ENCODE peak calls at places on chromosomes 11 and 22, in four cellular contexts. M, Z, W and N are unnamed samples.

GRCh38 chr11:8641332-8641731 is 41.1 kb downstream of the TRIM66 start:
- DNase-seq in Z (no peak), M (no peak), W (no peak), N (no peak)

GRCh38 chr11:79168530-79169110 is 272.2 kb downstream of the TENM4 start:
- DNase-seq in W (no peak), M (no peak), Z (no peak), N (peak; percentile 21)

GRCh38 chr22:30325724-30326703 is 727 bp downstream of the TBC1D10A start:
- DNase-seq in W (no peak), Z (no peak), M (no peak), N (peak; percentile 46)

GRCh38 chr11:8252946-8253345 is 10.7 kb downstream of the LMO1 start:
- DNase-seq in W (no peak), Z (no peak), M (no peak), N (no peak)

GRCh38 chr11:111845256-111846028 is 25.9 kb downstream of the ALG9 start:
- DNase-seq in Z (peak; percentile 62), W (no peak), M (peak; percentile 58), N (no peak)

GRCh38 chr11:126712017-126712625 is 288.4 kb downstream of the KIRREL3 start:
- DNase-seq in M (no peak), W (peak; percentile 62), Z (peak; percentile 14), N (no peak)

GRCh38 chr11:57405271-57405890 is 14.9 kb upstream of the PRG2 start:
- DNase-seq in M (no peak), W (no peak), Z (no peak), N (no peak)

GRCh38 chr11:130533113-130533803 is 84.8 kb downstream of the ADAMTS15 start:
- DNase-seq in W (no peak), M (no peak), Z (no peak), N (no peak)

GRCh38 chr22:39518996-39519680 is 1.2 kb upstream of the ATF4 start:
- DNase-seq in Z (peak; percentile 42), W (peak; percentile 48), M (peak; percentile 33), N (peak; percentile 62)

GRCh38 chr11:14852571-14853177 is 39.4 kb downstream of the CYP2R1 start:
- DNase-seq in M (no peak), W (no peak), Z (no peak), N (no peak)

GRCh38 chr22:27561301-27561820 is 240.2 kb downstream of the MN1 start:
- DNase-seq in W (no peak), M (no peak), Z (peak; percentile 21), N (no peak)

GRCh38 chr22:39486951-39487825 is 14.9 kb upstream of the MIEF1 start:
- DNase-seq in W (no peak), Z (no peak), M (no peak), N (no peak)

GRCh38 chr22:21650823-21651520 is 8.9 kb downstream of the SDF2L1 start:
- DNase-seq in W (no peak), M (no peak), Z (no peak), N (peak; percentile 24)

GRCh38 chr11:8544807-8545206 is 49.2 kb downstream of the STK33 start:
- DNase-seq in M (no peak), W (no peak), Z (no peak), N (no peak)

GRCh38 chr11:44904261-44905080 is 46.2 kb downstream of the TP53I11 start:
- DNase-seq in Z (no peak), W (no peak), M (no peak), N (no peak)

GRCh38 chr11:81222491-81222890 is 1511.2 kb downstream of the FAM181B start:
- DNase-seq in W (no peak), M (no peak), Z (no peak), N (peak; percentile 63)

GRCh38 chr22:33300165-33300564 is 242.0 kb upstream of the SYN3 start:
- DNase-seq in W (no peak), M (no peak), Z (no peak), N (no peak)

GRCh38 chr11:125245299-125245698 is 80.7 kb downstream of the PKNOX2 start:
- DNase-seq in Z (peak; percentile 74), W (peak; percentile 4), M (no peak), N (no peak)

GRCh38 chr11:77081381-77081851 is 14.6 kb downstream of the CAPN5 start:
- DNase-seq in W (no peak), Z (no peak), M (no peak), N (no peak)

GRCh38 chr22:25404556-25404922 is 159.9 kb upstream of the GRK3 start:
- DNase-seq in W (no peak), Z (no peak), M (no peak), N (peak; percentile 45)

GRCh38 chr22:37491559-37492427 is 5.6 kb upstream of the MFNG start:
- DNase-seq in Z (no peak), W (no peak), M (no peak), N (no peak)

GRCh38 chr22:37489994-37490393 is 3.8 kb upstream of the MFNG start:
- DNase-seq in M (no peak), Z (no peak), W (no peak), N (peak; percentile 91)

GRCh38 chr22:37492428-37493344 is 6.5 kb upstream of the MFNG start:
- DNase-seq in M (peak; percentile 54), Z (peak; percentile 67), W (peak; percentile 59), N (peak; percentile 79)

GRCh38 chr22:37488337-37489135 is 2.4 kb upstream of the MFNG start:
- DNase-seq in W (no peak), Z (no peak), M (no peak), N (no peak)

DNA sequence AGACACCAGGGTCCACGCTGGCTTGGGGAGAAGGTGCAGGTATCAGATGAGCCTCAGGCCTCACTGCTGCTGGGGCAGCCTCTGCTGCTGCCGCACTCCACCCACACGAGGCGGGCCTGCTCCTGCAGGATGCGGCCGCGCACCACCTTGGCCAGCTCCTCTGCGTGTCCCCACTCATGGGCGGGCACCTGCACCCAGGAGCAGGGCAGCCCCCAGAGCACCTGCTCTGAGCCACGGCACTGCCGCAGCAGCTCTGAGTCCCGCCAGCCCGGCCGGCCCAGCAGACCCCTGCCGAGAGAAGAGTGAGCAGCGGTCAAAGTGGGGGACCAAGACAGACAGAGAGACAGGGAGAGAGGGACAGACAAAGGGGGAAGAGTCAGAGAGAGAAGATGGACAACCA is 4.9 kb upstream of the MFNG start:
- DNase-seq in W (no peak), Z (no peak), M (no peak), N (peak; percentile 40)
- H3K27me3 ChIP-seq in W (no peaks in the 10 kb centered on the region), Z (no peaks in the 10 kb centered on the region), M (no peaks in the 10 kb centered on the region), N (no peaks in the 10 kb centered on the region)

GRCh38 chr11:114738954-114739353 is 60.6 kb downstream of the NXPE2 start:
- DNase-seq in M (peak; percentile 71), Z (peak; percentile 60), W (peak; percentile 49), N (peak; percentile 61)
- TF ChIP-seq CTCF in M (peak; percentile 72), Z (peak; percentile 79), W (peak; percentile 70), N (peak; percentile 83)

DNA sequence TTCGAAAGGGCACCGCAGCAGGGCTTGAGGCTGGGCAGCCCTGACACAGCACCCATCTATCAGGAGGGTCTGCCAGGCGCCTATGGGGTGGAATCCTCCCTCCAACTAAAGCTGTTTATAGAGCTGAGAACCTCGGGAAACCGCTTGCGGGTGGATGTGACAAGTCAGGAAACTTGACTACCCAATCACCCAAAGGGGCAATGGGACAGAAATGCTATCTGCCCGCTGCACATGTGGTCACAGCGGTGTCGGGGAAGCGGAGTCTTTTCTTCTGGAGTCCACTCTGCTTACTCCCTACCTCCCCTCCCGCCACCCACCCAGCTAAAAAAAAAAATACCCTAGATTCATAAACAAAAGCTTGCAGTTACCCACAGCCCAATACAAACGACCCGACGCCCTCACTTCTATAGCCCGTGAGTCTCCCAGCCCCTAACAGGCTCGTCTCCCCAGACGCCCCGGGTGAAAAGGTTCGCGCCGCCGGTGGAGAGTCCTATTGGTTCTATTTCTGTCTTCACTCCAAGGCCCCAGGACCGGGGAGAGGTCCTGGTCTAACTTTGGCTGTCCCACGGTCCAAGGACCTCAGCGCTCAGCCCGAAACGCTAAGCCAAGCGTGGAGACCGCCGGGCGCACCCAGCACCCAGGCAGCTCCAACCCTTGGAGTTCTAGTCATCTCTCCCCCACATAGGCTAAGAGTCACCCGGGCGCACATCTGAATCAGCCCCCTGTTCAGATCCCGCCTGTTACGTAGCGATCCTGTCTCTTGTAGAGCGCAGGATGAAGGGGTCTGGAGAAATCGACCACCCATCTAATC is 1.4 kb downstream of the TRPC6 start:
- DNase-seq in M (no peak), Z (no peak), W (peak; percentile 31), N (peak; percentile 9)
- H3K9me3 ChIP-seq in M (no peaks in the 10 kb centered on the region), Z (no peaks in the 10 kb centered on the region), W (peaks cover 2% of the 10 kb centered on the region), N (no peaks in the 10 kb centered on the region)

GRCh38 chr11:1735271-1735670 is 15.1 kb downstream of the IFITM10 start:
- DNase-seq in Z (no peak), M (no peak), W (no peak), N (no peak)
- H3K27me3 ChIP-seq in Z (peaks cover 19% of the 10 kb centered on the region), M (peaks cover 36% of the 10 kb centered on the region), W (peaks cover 42% of the 10 kb centered on the region), N (peaks cover 88% of the 10 kb centered on the region)

GRCh38 chr11:117314840-117315239 is 1.2 kb downstream of the BACE1 start:
- DNase-seq in Z (peak; percentile 25), W (no peak), M (no peak), N (no peak)

GRCh38 chr11:117315285-117316196 is 515 bp downstream of the BACE1 start:
- DNase-seq in M (no peak), W (no peak), Z (no peak), N (no peak)

GRCh38 chr11:117316197-117316961 is at the start of gene BACE1:
- DNase-seq in M (peak; percentile 91), Z (peak; percentile 91), W (peak; percentile 80), N (peak; percentile 96)

GRCh38 chr11:117313103-117313502 is 3.0 kb downstream of the BACE1 start:
- DNase-seq in M (no peak), Z (no peak), W (no peak), N (no peak)

DNA sequence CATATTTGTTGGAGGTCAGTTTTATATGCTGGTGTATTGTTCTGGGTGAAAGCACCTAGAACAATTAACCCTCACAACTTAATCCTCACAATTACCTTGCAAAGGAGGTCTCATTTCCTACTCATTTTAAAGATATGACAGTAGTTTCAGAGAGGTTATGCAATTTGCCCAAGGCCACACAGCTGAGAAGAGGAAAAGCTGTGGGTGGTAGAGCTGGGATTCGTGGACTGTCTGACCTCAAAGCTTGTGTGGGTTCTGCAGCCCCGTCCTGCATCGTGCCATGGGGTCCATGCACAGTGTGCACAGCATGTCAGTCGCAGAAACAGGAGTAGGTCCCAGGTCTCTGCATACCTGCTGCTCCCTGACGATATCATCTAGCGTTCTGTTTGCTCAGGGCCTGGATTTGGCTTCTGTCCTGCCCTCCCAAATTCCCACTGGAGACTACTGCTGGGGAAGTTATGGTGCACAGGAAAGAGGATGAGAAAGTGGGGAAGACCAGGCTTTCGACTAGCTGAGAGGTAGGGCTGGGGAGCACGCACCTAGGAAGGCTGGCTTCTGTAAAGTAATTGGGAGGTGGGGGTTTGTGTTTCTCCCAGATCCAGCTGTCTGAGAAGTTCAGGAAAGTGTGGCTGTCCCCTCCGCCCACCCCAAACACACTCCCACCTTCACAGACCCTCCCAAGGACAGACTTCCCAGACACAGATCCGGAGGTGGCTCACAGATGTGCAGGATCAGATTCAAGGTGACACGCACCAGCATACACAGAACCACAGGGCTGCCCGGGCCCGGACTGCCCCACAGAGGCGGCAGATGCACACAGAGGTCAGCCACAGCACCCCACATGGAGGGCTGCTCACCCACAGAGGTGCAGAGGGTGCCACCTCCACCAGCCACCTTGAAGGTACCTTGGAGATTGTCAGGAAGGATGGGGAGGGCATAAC is 2.0 kb downstream of the BACE1 start:
- DNase-seq in Z (no peak), W (no peak), M (no peak), N (no peak)
- TF ChIP-seq CTCF in Z (no peak), W (no peak), M (no peak), N (no peak)

GRCh38 chr11:99519095-99519494 is 498.3 kb downstream of the CNTN5 start:
- DNase-seq in Z (no peak), M (no peak), W (no peak), N (no peak)
- H3K9me3 ChIP-seq in Z (no peaks in the 10 kb centered on the region), M (no peaks in the 10 kb centered on the region), W (no peaks in the 10 kb centered on the region), N (no peaks in the 10 kb centered on the region)